ENCODE peak calls at places on chromosome 22, in eight cellular contexts. A is neural progenitor cell, P is cardiac muscle cell, F is lower lobe of right lung, K is Peyer's patch, Q is stomach, S is astrocyte of the spinal cord, C is sigmoid colon. D is an unnamed sample.

GRCh38 chr22:46436595-46437163 is 100.7 kb downstream of the CELSR1 start:
- DNase-seq in A (no peak), P (peak; percentile 12), F (no peak), K (no peak), Q (no peak), S (peak; percentile 32), C (no peak), D (peak; percentile 19)

GRCh38 chr22:32378703-32379272 is 21.1 kb downstream of the RFPL3 start:
- DNase-seq in A (peak; percentile 85), P (peak; percentile 36), F (no peak), K (peak; percentile 53), Q (no peak), S (peak; percentile 11), C (no peak), D (peak; percentile 3)

GRCh38 chr22:43514476-43515157 is 102.8 kb downstream of the MPPED1 start:
- DNase-seq in A (no peak), P (no peak), F (peak; percentile 32), K (no peak), Q (no peak), S (no peak), C (no peak), D (no peak)

GRCh38 chr22:50323900-50324299 is 2.9 kb downstream of the DENND6B start:
- DNase-seq in A (no peak), P (no peak), F (no peak), K (no peak), Q (no peak), S (no peak), C (no peak), D (no peak)

GRCh38 chr22:27336151-27337090 is 465.1 kb downstream of the MN1 start:
- DNase-seq in A (no peak), P (no peak), F (no peak), K (no peak), Q (no peak), S (peak; percentile 48), C (no peak), D (peak; percentile 67)

GRCh38 chr22:35519306-35520000 is 21.2 kb upstream of the RASD2 start:
- DNase-seq in A (no peak), P (no peak), F (no peak), K (no peak), Q (no peak), S (no peak), C (no peak), D (no peak)

GRCh38 chr22:29629382-29630179 is 26.1 kb downstream of the NF2 start:
- DNase-seq in A (no peak), P (no peak), F (no peak), K (no peak), Q (no peak), S (no peak), C (no peak), D (no peak)

GRCh38 chr22:43635101-43635500 is 177.0 kb downstream of the EFCAB6 start:
- DNase-seq in A (no peak), P (no peak), F (no peak), K (no peak), Q (no peak), S (no peak), C (no peak), D (no peak)

GRCh38 chr22:19063581-19064353 is 58.4 kb downstream of the DGCR2 start:
- DNase-seq in A (no peak), P (peak; percentile 44), F (peak; percentile 44), K (peak; percentile 44), Q (no peak), S (no peak), C (peak; percentile 51), D (no peak)

GRCh38 chr22:20456064-20456721 is 18.6 kb upstream of the SCARF2 start:
- DNase-seq in A (peak; percentile 92), P (peak; percentile 91), F (peak; percentile 82), K (peak; percentile 83), Q (peak; percentile 78), S (peak; percentile 83), C (peak; percentile 90), D (peak; percentile 87)
- TF ChIP-seq CTCF in A (peak; percentile 89), P (peak; percentile 93), F (peak; percentile 90), K (peak; percentile 89), Q (no peak), S (peak; percentile 95), C (peak; percentile 87), D (peak; percentile 91)

DNA sequence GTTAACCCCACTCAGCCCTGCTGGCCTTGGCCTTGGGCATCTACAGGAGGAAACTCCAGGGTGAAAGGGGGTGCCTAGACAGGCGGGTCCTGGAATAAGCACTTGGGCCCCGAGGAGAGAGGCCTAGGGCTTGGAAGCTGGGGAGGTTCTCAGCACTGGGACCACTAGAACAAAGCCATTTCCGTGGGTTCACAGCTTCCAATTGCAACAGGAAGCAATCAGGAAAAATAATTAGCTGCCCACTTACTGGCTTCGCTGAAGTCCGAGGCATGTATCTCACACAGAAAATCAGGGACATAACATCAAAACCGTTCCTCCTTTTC is 161.2 kb upstream of the GRK3 start:
- DNase-seq in A (no peak), P (no peak), F (no peak), K (no peak), Q (no peak), S (no peak), C (no peak), D (no peak)
- H3K4me3 ChIP-seq in A (no peak overlapping the region), P (no peak overlapping the region), F (peak overlapping the region; percentile 71), K (no peak overlapping the region), Q (peak overlapping the region; percentile 97), S (no peak overlapping the region), C (peak overlapping the region; percentile 84), D (peak overlapping the region; percentile 71)

GRCh38 chr22:39364646-39365405 is 15.0 kb downstream of the SYNGR1 start:
- DNase-seq in A (no peak), P (no peak), F (no peak), K (no peak), Q (no peak), S (no peak), C (no peak), D (peak; percentile 46)
- TF ChIP-seq CTCF in A (no peak), P (no peak), F (no peak), K (no peak), Q (no peak), S (peak; percentile 22), C (no peak), D (peak; percentile 31)

GRCh38 chr22:28398987-28399386 is 280.7 kb downstream of the TTC28 start:
- DNase-seq in A (no peak), P (peak; percentile 68), F (no peak), K (no peak), Q (no peak), S (no peak), C (no peak), D (no peak)
- H3K4me3 ChIP-seq in A (no peak overlapping the region), P (no peak overlapping the region), F (no peak overlapping the region), K (no peak overlapping the region), Q (no peak overlapping the region), S (no peak overlapping the region), C (no peak overlapping the region), D (no peak overlapping the region)

GRCh38 chr22:37765498-37765897 is 42.2 kb upstream of the GCAT start:
- DNase-seq in A (no peak), P (no peak), F (no peak), K (no peak), Q (no peak), S (no peak), C (no peak), D (no peak)

GRCh38 chr22:37769056-37769455 is 38.7 kb upstream of the GCAT start:
- DNase-seq in A (no peak), P (no peak), F (no peak), K (no peak), Q (no peak), S (no peak), C (no peak), D (no peak)

GRCh38 chr22:37765953-37766566 is 41.7 kb upstream of the GCAT start:
- DNase-seq in A (no peak), P (no peak), F (no peak), K (no peak), Q (no peak), S (no peak), C (no peak), D (no peak)

GRCh38 chr22:37771081-37771480 is 36.7 kb upstream of the GCAT start:
- DNase-seq in A (no peak), P (no peak), F (no peak), K (no peak), Q (no peak), S (no peak), C (no peak), D (no peak)

DNA sequence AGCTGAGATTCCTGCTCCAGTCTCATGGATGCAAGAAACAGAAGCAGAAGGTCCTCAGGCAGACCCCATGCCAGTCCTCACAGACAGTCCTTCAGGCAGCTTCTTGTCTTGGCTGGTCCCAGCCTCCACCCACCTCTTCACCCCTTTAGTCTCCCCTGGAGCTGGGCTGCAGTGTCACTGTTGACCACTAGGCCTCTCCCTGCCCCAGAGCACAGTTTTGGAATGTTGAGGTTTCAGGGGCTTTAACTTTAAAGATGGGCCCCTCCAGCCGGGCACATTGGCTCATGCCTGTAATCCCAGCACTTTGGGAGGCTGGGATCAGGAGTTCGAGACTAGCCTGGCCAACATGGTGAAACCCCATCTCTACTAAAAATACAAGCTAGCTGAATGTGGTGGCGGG is 39.5 kb upstream of the GCAT start:
- DNase-seq in A (no peak), P (no peak), F (no peak), K (no peak), Q (no peak), S (no peak), C (no peak), D (no peak)
- TF ChIP-seq CTCF in A (peak; percentile 43), P (peak; percentile 28), F (peak; percentile 18), K (peak; percentile 15), Q (no peak), S (peak; percentile 34), C (no peak), D (peak; percentile 25)

D was measured in AG10803.